ENCODE peak calls at places on chromosome 19, in six cellular contexts. One of them, this sample, is unnamed.

GRCh38 chr19:16462757-16463250 is 9.0 kb downstream of the EPS15L1 start:
- DNase-seq in iPS DF 6.9: no peak
- DNase-seq in ovary: no peak
- DNase-seq in heart right ventricle: no peak
- DNase-seq in aorta: no peak
- DNase-seq in CD8-positive, alpha-beta T cell: no peak
- DNase-seq in this sample: no peak

GRCh38 chr19:17289489-17289888 is 7.8 kb downstream of the ANKLE1 start:
- DNase-seq in iPS DF 6.9: no peak
- DNase-seq in ovary: peak; percentile 74
- DNase-seq in heart right ventricle: peak; percentile 73
- DNase-seq in aorta: peak; percentile 84
- DNase-seq in CD8-positive, alpha-beta T cell: no peak
- DNase-seq in this sample: no peak

GRCh38 chr19:38017504-38018150 is 110.6 kb downstream of the SIPA1L3 start:
- DNase-seq in iPS DF 6.9: no peak
- DNase-seq in ovary: no peak
- DNase-seq in heart right ventricle: no peak
- DNase-seq in aorta: no peak
- DNase-seq in CD8-positive, alpha-beta T cell: no peak
- DNase-seq in this sample: no peak

GRCh38 chr19:4988770-4989251 is 19.9 kb downstream of the KDM4B start:
- DNase-seq in iPS DF 6.9: no peak
- DNase-seq in ovary: peak; percentile 66
- DNase-seq in heart right ventricle: peak; percentile 59
- DNase-seq in aorta: peak; percentile 84
- DNase-seq in CD8-positive, alpha-beta T cell: no peak
- DNase-seq in this sample: no peak

GRCh38 chr19:5997371-5997770 is 19.4 kb upstream of the RANBP3 start:
- DNase-seq in iPS DF 6.9: no peak
- DNase-seq in ovary: no peak
- DNase-seq in heart right ventricle: no peak
- DNase-seq in aorta: no peak
- DNase-seq in CD8-positive, alpha-beta T cell: no peak
- DNase-seq in this sample: no peak

GRCh38 chr19:45597425-45598111 is 4.4 kb downstream of the GPR4 start:
- DNase-seq in iPS DF 6.9: no peak
- DNase-seq in ovary: no peak
- DNase-seq in heart right ventricle: no peak
- DNase-seq in aorta: no peak
- DNase-seq in CD8-positive, alpha-beta T cell: no peak
- DNase-seq in this sample: no peak

GRCh38 chr19:47209323-47210179 is 21.4 kb downstream of the BBC3 start:
- DNase-seq in iPS DF 6.9: no peak
- DNase-seq in ovary: no peak
- DNase-seq in heart right ventricle: no peak
- DNase-seq in aorta: no peak
- DNase-seq in CD8-positive, alpha-beta T cell: no peak
- DNase-seq in this sample: no peak

GRCh38 chr19:43624933-43625332 is 5.5 kb upstream of the ZNF428 start:
- DNase-seq in iPS DF 6.9: no peak
- DNase-seq in ovary: no peak
- DNase-seq in heart right ventricle: peak; percentile 21
- DNase-seq in aorta: peak; percentile 77
- DNase-seq in CD8-positive, alpha-beta T cell: peak; percentile 75
- DNase-seq in this sample: no peak

GRCh38 chr19:50912727-50913716 is 1.8 kb upstream of the KLK4 start:
- DNase-seq in iPS DF 6.9: no peak
- DNase-seq in ovary: no peak
- DNase-seq in heart right ventricle: no peak
- DNase-seq in aorta: no peak
- DNase-seq in CD8-positive, alpha-beta T cell: no peak
- DNase-seq in this sample: no peak

GRCh38 chr19:47021536-47022139 is 2.0 kb downstream of the NPAS1 start:
- DNase-seq in iPS DF 6.9: no peak
- DNase-seq in ovary: no peak
- DNase-seq in heart right ventricle: no peak
- DNase-seq in aorta: no peak
- DNase-seq in CD8-positive, alpha-beta T cell: no peak
- DNase-seq in this sample: no peak

GRCh38 chr19:53945441-53945840 is 17.3 kb upstream of the CACNG8 start:
- DNase-seq in iPS DF 6.9: no peak
- DNase-seq in ovary: no peak
- DNase-seq in heart right ventricle: no peak
- DNase-seq in aorta: no peak
- DNase-seq in CD8-positive, alpha-beta T cell: no peak
- DNase-seq in this sample: no peak

GRCh38 chr19:1098177-1099051 is 3.2 kb upstream of the POLR2E start:
- DNase-seq in iPS DF 6.9: no peak
- DNase-seq in ovary: no peak
- DNase-seq in heart right ventricle: no peak
- DNase-seq in aorta: peak; percentile 55
- DNase-seq in CD8-positive, alpha-beta T cell: no peak
- DNase-seq in this sample: no peak

GRCh38 chr19:43290568-43291359 is 21.4 kb upstream of the PSG9 start:
- DNase-seq in iPS DF 6.9: peak; percentile 2
- DNase-seq in ovary: no peak
- DNase-seq in heart right ventricle: no peak
- DNase-seq in aorta: no peak
- DNase-seq in CD8-positive, alpha-beta T cell: no peak
- DNase-seq in this sample: no peak

GRCh38 chr19:6648141-6648715 is 21.7 kb downstream of the TNFSF14 start:
- DNase-seq in iPS DF 6.9: no peak
- DNase-seq in ovary: no peak
- DNase-seq in heart right ventricle: no peak
- DNase-seq in aorta: no peak
- DNase-seq in CD8-positive, alpha-beta T cell: no peak
- DNase-seq in this sample: no peak

GRCh38 chr19:5191091-5191490 is 149.5 kb downstream of the PTPRS start:
- DNase-seq in iPS DF 6.9: no peak
- DNase-seq in ovary: no peak
- DNase-seq in heart right ventricle: no peak
- DNase-seq in aorta: no peak
- DNase-seq in CD8-positive, alpha-beta T cell: no peak
- DNase-seq in this sample: no peak

GRCh38 chr19:41330946-41331678 is 21.1 kb downstream of the CCDC97 start:
- DNase-seq in iPS DF 6.9: no peak
- DNase-seq in ovary: no peak
- DNase-seq in heart right ventricle: no peak
- DNase-seq in aorta: no peak
- DNase-seq in CD8-positive, alpha-beta T cell: no peak
- DNase-seq in this sample: no peak

GRCh38 chr19:54448037-54448773 is 794 bp upstream of the LENG8 start:
- DNase-seq in iPS DF 6.9: no peak
- DNase-seq in ovary: peak; percentile 82
- DNase-seq in heart right ventricle: peak; percentile 68
- DNase-seq in aorta: peak; percentile 81
- DNase-seq in CD8-positive, alpha-beta T cell: no peak
- DNase-seq in this sample: no peak

GRCh38 chr19:17775991-17776803 is 18.7 kb upstream of the B3GNT3 start:
- DNase-seq in iPS DF 6.9: no peak
- DNase-seq in ovary: no peak
- DNase-seq in heart right ventricle: no peak
- DNase-seq in aorta: no peak
- DNase-seq in CD8-positive, alpha-beta T cell: no peak
- DNase-seq in this sample: no peak

GRCh38 chr19:7629347-7630054 is at the start of the genes PET100 and XAB2:
- DNase-seq in iPS DF 6.9: peak; percentile 95
- DNase-seq in ovary: peak; percentile 97
- DNase-seq in heart right ventricle: peak; percentile 98
- DNase-seq in aorta: peak; percentile 97
- DNase-seq in CD8-positive, alpha-beta T cell: peak; percentile 90
- DNase-seq in this sample: peak; percentile 99

GRCh38 chr19:37932985-37933953 is 26.3 kb downstream of the SIPA1L3 start:
- DNase-seq in iPS DF 6.9: no peak
- DNase-seq in ovary: no peak
- DNase-seq in heart right ventricle: no peak
- DNase-seq in aorta: peak; percentile 50
- DNase-seq in CD8-positive, alpha-beta T cell: no peak
- DNase-seq in this sample: no peak

GRCh38 chr19:47228168-47228936 is 2.6 kb downstream of the BBC3 start:
- DNase-seq in iPS DF 6.9: no peak
- DNase-seq in ovary: peak; percentile 64
- DNase-seq in heart right ventricle: no peak
- DNase-seq in aorta: peak; percentile 71
- DNase-seq in CD8-positive, alpha-beta T cell: peak; percentile 32
- DNase-seq in this sample: no peak

GRCh38 chr19:18520848-18521691 is 800 bp downstream of the ELL start:
- DNase-seq in iPS DF 6.9: no peak
- DNase-seq in ovary: peak; percentile 76
- DNase-seq in heart right ventricle: peak; percentile 45
- DNase-seq in aorta: peak; percentile 68
- DNase-seq in CD8-positive, alpha-beta T cell: no peak
- DNase-seq in this sample: no peak

GRCh38 chr19:18896421-18896841 is 473 bp upstream of the CERS1 start:
- DNase-seq in iPS DF 6.9: no peak
- DNase-seq in ovary: no peak
- DNase-seq in heart right ventricle: no peak
- DNase-seq in aorta: no peak
- DNase-seq in CD8-positive, alpha-beta T cell: no peak
- DNase-seq in this sample: no peak

GRCh38 chr19:41537789-41538188 is 38.2 kb upstream of the CEACAM21 start:
- DNase-seq in iPS DF 6.9: no peak
- DNase-seq in ovary: no peak
- DNase-seq in heart right ventricle: no peak
- DNase-seq in aorta: no peak
- DNase-seq in CD8-positive, alpha-beta T cell: no peak
- DNase-seq in this sample: no peak

GRCh38 chr19:18951721-18952281 is 10.8 kb upstream of the HOMER3 start:
- DNase-seq in iPS DF 6.9: no peak
- DNase-seq in ovary: no peak
- DNase-seq in heart right ventricle: no peak
- DNase-seq in aorta: no peak
- DNase-seq in CD8-positive, alpha-beta T cell: no peak
- DNase-seq in this sample: no peak

GRCh38 chr19:17469092-17469370 is 1.3 kb upstream of the SLC27A1 start:
- DNase-seq in iPS DF 6.9: no peak
- DNase-seq in ovary: no peak
- DNase-seq in heart right ventricle: no peak
- DNase-seq in aorta: no peak
- DNase-seq in CD8-positive, alpha-beta T cell: no peak
- DNase-seq in this sample: no peak

GRCh38 chr19:53991224-53992113 is at the start of gene CACNG6:
- DNase-seq in iPS DF 6.9: no peak
- DNase-seq in ovary: no peak
- DNase-seq in heart right ventricle: no peak
- DNase-seq in aorta: no peak
- DNase-seq in CD8-positive, alpha-beta T cell: no peak
- DNase-seq in this sample: no peak

GRCh38 chr19:2242811-2243210 is 6.2 kb downstream of the SF3A2 start:
- DNase-seq in iPS DF 6.9: no peak
- DNase-seq in ovary: no peak
- DNase-seq in heart right ventricle: no peak
- DNase-seq in aorta: no peak
- DNase-seq in CD8-positive, alpha-beta T cell: no peak
- DNase-seq in this sample: no peak
- H3K36me3 ChIP-seq in iPS DF 6.9: peaks cover 40% of the 10 kb centered on the region
- H3K36me3 ChIP-seq in ovary: no peaks in the 10 kb centered on the region
- H3K36me3 ChIP-seq in heart right ventricle: peaks cover 20% of the 10 kb centered on the region
- H3K36me3 ChIP-seq in aorta: peaks cover 11% of the 10 kb centered on the region
- H3K36me3 ChIP-seq in CD8-positive, alpha-beta T cell: peaks cover 41% of the 10 kb centered on the region
- H3K36me3 ChIP-seq in this sample: peaks cover 7% of the 10 kb centered on the region

GRCh38 chr19:13398780-13399726 is 107.2 kb downstream of the CACNA1A start:
- DNase-seq in iPS DF 6.9: no peak
- DNase-seq in ovary: no peak
- DNase-seq in heart right ventricle: no peak
- DNase-seq in aorta: no peak
- DNase-seq in CD8-positive, alpha-beta T cell: no peak
- DNase-seq in this sample: no peak

GRCh38 chr19:13396256-13397080 is 109.8 kb downstream of the CACNA1A start:
- DNase-seq in iPS DF 6.9: peak; percentile 73
- DNase-seq in ovary: no peak
- DNase-seq in heart right ventricle: peak; percentile 17
- DNase-seq in aorta: peak; percentile 71
- DNase-seq in CD8-positive, alpha-beta T cell: no peak
- DNase-seq in this sample: no peak

GRCh38 chr19:13400296-13400695 is 106.0 kb downstream of the CACNA1A start:
- DNase-seq in iPS DF 6.9: no peak
- DNase-seq in ovary: no peak
- DNase-seq in heart right ventricle: no peak
- DNase-seq in aorta: no peak
- DNase-seq in CD8-positive, alpha-beta T cell: no peak
- DNase-seq in this sample: no peak

GRCh38 chr19:13399746-13400145 is 106.5 kb downstream of the CACNA1A start:
- DNase-seq in iPS DF 6.9: no peak
- DNase-seq in ovary: no peak
- DNase-seq in heart right ventricle: no peak
- DNase-seq in aorta: no peak
- DNase-seq in CD8-positive, alpha-beta T cell: no peak
- DNase-seq in this sample: no peak

DNA sequence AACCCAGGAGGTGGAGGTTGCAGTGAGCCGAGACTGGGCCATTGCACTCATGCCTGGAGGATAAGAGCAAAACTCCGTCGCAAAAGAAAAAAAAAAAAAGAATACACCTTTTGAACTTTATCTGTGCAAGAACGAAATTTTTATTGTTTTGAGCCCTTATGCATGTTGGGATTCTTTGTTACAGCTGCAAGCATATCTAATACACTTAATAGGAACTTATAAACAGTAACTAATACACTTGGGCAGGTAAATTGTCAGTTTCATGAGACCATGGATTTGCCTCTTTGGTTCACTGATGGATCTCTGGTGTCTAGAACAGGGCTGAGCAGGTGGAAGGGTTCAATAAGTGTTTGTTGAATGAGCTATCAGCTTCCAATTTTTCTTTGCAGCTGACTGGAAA is 108.1 kb downstream of the CACNA1A start:
- DNase-seq in iPS DF 6.9: no peak
- DNase-seq in ovary: no peak
- DNase-seq in heart right ventricle: no peak
- DNase-seq in aorta: no peak
- DNase-seq in CD8-positive, alpha-beta T cell: no peak
- DNase-seq in this sample: no peak
- H3K27me3 ChIP-seq in iPS DF 6.9: no peaks in the 10 kb centered on the region
- H3K27me3 ChIP-seq in ovary: no peaks in the 10 kb centered on the region
- H3K27me3 ChIP-seq in heart right ventricle: peaks cover 12% of the 10 kb centered on the region
- H3K27me3 ChIP-seq in aorta: peaks cover 1% of the 10 kb centered on the region
- H3K27me3 ChIP-seq in CD8-positive, alpha-beta T cell: peaks cover 4% of the 10 kb centered on the region
- H3K27me3 ChIP-seq in this sample: no peaks in the 10 kb centered on the region

DNA sequence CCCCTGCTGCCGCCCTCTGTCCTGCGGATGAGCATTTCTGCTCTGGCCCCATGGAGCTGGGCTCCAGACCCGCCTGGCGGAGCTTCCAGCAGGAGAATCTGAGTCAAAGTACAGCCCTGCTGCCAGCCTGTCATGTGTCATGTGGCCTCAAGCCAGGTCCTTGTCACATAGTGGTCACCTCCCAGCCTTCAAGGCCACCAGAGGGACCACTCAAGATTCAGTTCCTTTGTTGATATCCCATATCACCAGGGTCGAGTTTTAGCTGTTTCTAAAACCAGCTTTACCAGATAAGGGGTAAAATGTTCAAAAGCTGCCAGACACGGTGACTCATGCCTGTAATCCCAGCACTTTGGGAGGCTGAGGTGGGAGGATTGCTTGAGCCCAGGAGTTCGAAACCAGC is 13.4 kb downstream of the THOP1 start:
- DNase-seq in iPS DF 6.9: no peak
- DNase-seq in ovary: no peak
- DNase-seq in heart right ventricle: peak; percentile 79
- DNase-seq in aorta: no peak
- DNase-seq in CD8-positive, alpha-beta T cell: no peak
- DNase-seq in this sample: no peak
- H3K36me3 ChIP-seq in iPS DF 6.9: peaks cover 42% of the 10 kb centered on the region
- H3K36me3 ChIP-seq in ovary: no peaks in the 10 kb centered on the region
- H3K36me3 ChIP-seq in heart right ventricle: no peaks in the 10 kb centered on the region
- H3K36me3 ChIP-seq in aorta: no peaks in the 10 kb centered on the region
- H3K36me3 ChIP-seq in CD8-positive, alpha-beta T cell: no peaks in the 10 kb centered on the region
- H3K36me3 ChIP-seq in this sample: no peaks in the 10 kb centered on the region

GRCh38 chr19:39212377-39212742 is 8.3 kb upstream of the SYCN start:
- DNase-seq in iPS DF 6.9: no peak
- DNase-seq in ovary: no peak
- DNase-seq in heart right ventricle: no peak
- DNase-seq in aorta: no peak
- DNase-seq in CD8-positive, alpha-beta T cell: peak; percentile 28
- DNase-seq in this sample: no peak
- H3K27me3 ChIP-seq in iPS DF 6.9: no peaks in the 10 kb centered on the region
- H3K27me3 ChIP-seq in ovary: no peaks in the 10 kb centered on the region
- H3K27me3 ChIP-seq in heart right ventricle: peaks cover 52% of the 10 kb centered on the region
- H3K27me3 ChIP-seq in aorta: no peaks in the 10 kb centered on the region
- H3K27me3 ChIP-seq in CD8-positive, alpha-beta T cell: no peaks in the 10 kb centered on the region
- H3K27me3 ChIP-seq in this sample: no peaks in the 10 kb centered on the region

This sample was measured in vagina.